ENCODE peak calls at places on chromosomes 12 and 14, in nine cellular contexts. One of them, this sample, is unnamed.

GRCh38 chr14:22466520-22466919 is 122.5 kb downstream of the DAD1 start:
- DNase-seq in fibroblast of gingiva: no peak
- DNase-seq in naive B cell: no peak
- DNase-seq in NCI-H2107: no peak
- DNase-seq in GM12864: no peak
- DNase-seq in fibroblast of the conjunctiva: no peak
- DNase-seq in EL: peak
- DNase-seq in spleen: no peak
- DNase-seq in naive thymus-derived CD8-positive, alpha-beta T cell: no peak
- DNase-seq in this sample: no peak

GRCh38 chr12:75706786-75707605 is 195.6 kb upstream of the KRR1 start:
- DNase-seq in fibroblast of the conjunctiva: no peak
- DNase-seq in EL: peak
- DNase-seq in naive thymus-derived CD8-positive, alpha-beta T cell: no peak
- DNase-seq in fibroblast of gingiva: peak
- DNase-seq in NCI-H2107: no peak
- DNase-seq in GM12864: no peak
- DNase-seq in spleen: no peak
- DNase-seq in naive B cell: no peak
- DNase-seq in this sample: no peak

GRCh38 chr12:31669020-31669419 is 9.5 kb downstream of the ETFBKMT start:
- DNase-seq in NCI-H2107: no peak
- DNase-seq in fibroblast of the conjunctiva: no peak
- DNase-seq in fibroblast of gingiva: no peak
- DNase-seq in naive B cell: no peak
- DNase-seq in spleen: no peak
- DNase-seq in EL: no peak
- DNase-seq in naive thymus-derived CD8-positive, alpha-beta T cell: no peak
- DNase-seq in GM12864: no peak
- DNase-seq in this sample: no peak

GRCh38 chr12:67531519-67531918 is 117.0 kb upstream of the DYRK2 start:
- DNase-seq in fibroblast of gingiva: no peak
- DNase-seq in EL: no peak
- DNase-seq in naive B cell: no peak
- DNase-seq in GM12864: no peak
- DNase-seq in fibroblast of the conjunctiva: no peak
- DNase-seq in NCI-H2107: no peak
- DNase-seq in naive thymus-derived CD8-positive, alpha-beta T cell: no peak
- DNase-seq in spleen: no peak
- DNase-seq in this sample: no peak

GRCh38 chr12:131681257-131681620 is 29.7 kb upstream of the SFSWAP start:
- DNase-seq in fibroblast of gingiva: no peak
- DNase-seq in GM12864: no peak
- DNase-seq in EL: no peak
- DNase-seq in naive B cell: no peak
- DNase-seq in spleen: peak
- DNase-seq in fibroblast of the conjunctiva: no peak
- DNase-seq in NCI-H2107: no peak
- DNase-seq in naive thymus-derived CD8-positive, alpha-beta T cell: no peak
- DNase-seq in this sample: no peak

GRCh38 chr14:91392623-91393303 is 24.9 kb downstream of the CCDC88C start:
- DNase-seq in fibroblast of gingiva: no peak
- DNase-seq in GM12864: no peak
- DNase-seq in spleen: peak
- DNase-seq in naive B cell: no peak
- DNase-seq in fibroblast of the conjunctiva: no peak
- DNase-seq in naive thymus-derived CD8-positive, alpha-beta T cell: no peak
- DNase-seq in NCI-H2107: no peak
- DNase-seq in EL: no peak
- DNase-seq in this sample: no peak

GRCh38 chr12:55696141-55696540 is 11.6 kb downstream of the ITGA7 start:
- DNase-seq in naive thymus-derived CD8-positive, alpha-beta T cell: no peak
- DNase-seq in fibroblast of the conjunctiva: no peak
- DNase-seq in GM12864: no peak
- DNase-seq in NCI-H2107: no peak
- DNase-seq in naive B cell: no peak
- DNase-seq in EL: no peak
- DNase-seq in fibroblast of gingiva: no peak
- DNase-seq in spleen: peak
- DNase-seq in this sample: no peak

GRCh38 chr12:52539024-52539820 is 13.7 kb downstream of the KRT71 start:
- DNase-seq in NCI-H2107: peak
- DNase-seq in naive B cell: no peak
- DNase-seq in EL: peak
- DNase-seq in fibroblast of gingiva: peak
- DNase-seq in spleen: peak
- DNase-seq in GM12864: no peak
- DNase-seq in fibroblast of the conjunctiva: peak
- DNase-seq in naive thymus-derived CD8-positive, alpha-beta T cell: no peak
- DNase-seq in this sample: no peak

GRCh38 chr12:15472036-15472435 is 149.7 kb downstream of the PTPRO start:
- DNase-seq in fibroblast of gingiva: no peak
- DNase-seq in GM12864: no peak
- DNase-seq in spleen: no peak
- DNase-seq in naive B cell: no peak
- DNase-seq in fibroblast of the conjunctiva: no peak
- DNase-seq in naive thymus-derived CD8-positive, alpha-beta T cell: no peak
- DNase-seq in NCI-H2107: no peak
- DNase-seq in EL: no peak
- DNase-seq in this sample: no peak

GRCh38 chr14:21863289-21863688 is 189.7 kb upstream of the OR4E1 start:
- DNase-seq in NCI-H2107: no peak
- DNase-seq in GM12864: no peak
- DNase-seq in EL: no peak
- DNase-seq in spleen: no peak
- DNase-seq in fibroblast of gingiva: no peak
- DNase-seq in naive B cell: no peak
- DNase-seq in fibroblast of the conjunctiva: no peak
- DNase-seq in naive thymus-derived CD8-positive, alpha-beta T cell: no peak
- DNase-seq in this sample: no peak

GRCh38 chr12:56884421-56884820 is 49.8 kb downstream of the SDR9C7 start:
- DNase-seq in naive thymus-derived CD8-positive, alpha-beta T cell: no peak
- DNase-seq in NCI-H2107: no peak
- DNase-seq in naive B cell: no peak
- DNase-seq in EL: no peak
- DNase-seq in GM12864: no peak
- DNase-seq in spleen: no peak
- DNase-seq in fibroblast of the conjunctiva: peak
- DNase-seq in fibroblast of gingiva: no peak
- DNase-seq in this sample: no peak

GRCh38 chr14:67618617-67619063 is 1.1 kb upstream of the ARG2 start:
- DNase-seq in fibroblast of gingiva: peak
- DNase-seq in EL: peak
- DNase-seq in naive B cell: peak
- DNase-seq in NCI-H2107: peak
- DNase-seq in GM12864: no peak
- DNase-seq in fibroblast of the conjunctiva: peak
- DNase-seq in naive thymus-derived CD8-positive, alpha-beta T cell: peak
- DNase-seq in spleen: no peak
- DNase-seq in this sample: peak

GRCh38 chr12:85639834-85640233 is 196.4 kb downstream of the RASSF9 start:
- DNase-seq in fibroblast of gingiva: no peak
- DNase-seq in EL: no peak
- DNase-seq in spleen: no peak
- DNase-seq in naive thymus-derived CD8-positive, alpha-beta T cell: no peak
- DNase-seq in NCI-H2107: no peak
- DNase-seq in fibroblast of the conjunctiva: no peak
- DNase-seq in GM12864: no peak
- DNase-seq in naive B cell: no peak
- DNase-seq in this sample: no peak